ENCODE peak calls at places on chromosomes 5 and 9, in ten cellular contexts. X, S, F, G, N, R, Y, H, O and Q are unnamed samples.

GRCh38 chr9:114691046-114691955 is 9.3 kb upstream of the TEX48 start:
- DNase-seq in N (peak; percentile 78), S (no peak), R (no peak), F (peak; percentile 85), Y (no peak), O (no peak), G (no peak), H (no peak), X (no peak), Q (peak; percentile 62)

GRCh38 chr9:113674436-113674835 is 201.7 kb upstream of the ZNF618 start:
- DNase-seq in X (no peak), N (no peak), G (no peak), H (no peak), Y (peak; percentile 65), O (no peak), F (no peak), R (no peak), S (no peak), Q (no peak)

GRCh38 chr9:133463864-133464615 is 4.3 kb downstream of the CACFD1 start:
- DNase-seq in F (no peak), N (no peak), G (no peak), H (no peak), X (no peak), O (no peak), S (no peak), Y (no peak), R (no peak), Q (no peak)

GRCh38 chr9:98810106-98810840 is 2.8 kb downstream of the GALNT12 start:
- DNase-seq in F (no peak), X (no peak), H (no peak), R (no peak), N (no peak), Y (peak; percentile 6), S (no peak), O (no peak), G (no peak), Q (no peak)

GRCh38 chr5:5432020-5432707 is 9.7 kb downstream of the ICE1 start:
- DNase-seq in R (no peak), N (no peak), S (no peak), X (no peak), O (no peak), Y (no peak), F (no peak), G (no peak), H (no peak), Q (no peak)

GRCh38 chr9:99127372-99128132 is 22.6 kb downstream of the TGFBR1 start:
- DNase-seq in X (no peak), Y (no peak), S (no peak), H (no peak), G (no peak), R (no peak), F (no peak), O (no peak), N (no peak), Q (no peak)

GRCh38 chr9:6078382-6079105 is 63.1 kb upstream of the RANBP6 start:
- DNase-seq in O (no peak), G (no peak), Y (no peak), N (no peak), R (no peak), X (no peak), H (no peak), S (no peak), F (no peak), Q (no peak)

GRCh38 chr5:125526940-125527339 is 780.5 kb upstream of the ZNF608 start:
- DNase-seq in S (no peak), H (no peak), F (no peak), Y (no peak), R (no peak), O (peak; percentile 17), G (no peak), X (no peak), N (no peak), Q (no peak)

GRCh38 chr5:98880151-98880550 is 48.7 kb downstream of the CHD1 start:
- DNase-seq in R (no peak), F (no peak), X (no peak), O (no peak), N (no peak), G (no peak), H (no peak), S (no peak), Y (no peak), Q (no peak)

GRCh38 chr5:33679791-33680190 is 212.0 kb downstream of the ADAMTS12 start:
- DNase-seq in N (no peak), Y (no peak), H (no peak), O (no peak), F (no peak), S (no peak), G (no peak), R (no peak), X (no peak), Q (no peak)

GRCh38 chr9:92709954-92710353 is 40.0 kb upstream of the IPPK start:
- DNase-seq in S (no peak), H (no peak), O (no peak), F (no peak), G (no peak), X (no peak), R (no peak), Y (no peak), N (no peak), Q (no peak)

GRCh38 chr5:176625512-176625911 is 4.8 kb downstream of the SNCB start:
- DNase-seq in G (no peak), R (no peak), O (no peak), S (no peak), H (no peak), X (peak; percentile 51), Y (no peak), F (no peak), N (no peak), Q (no peak)

DNA sequence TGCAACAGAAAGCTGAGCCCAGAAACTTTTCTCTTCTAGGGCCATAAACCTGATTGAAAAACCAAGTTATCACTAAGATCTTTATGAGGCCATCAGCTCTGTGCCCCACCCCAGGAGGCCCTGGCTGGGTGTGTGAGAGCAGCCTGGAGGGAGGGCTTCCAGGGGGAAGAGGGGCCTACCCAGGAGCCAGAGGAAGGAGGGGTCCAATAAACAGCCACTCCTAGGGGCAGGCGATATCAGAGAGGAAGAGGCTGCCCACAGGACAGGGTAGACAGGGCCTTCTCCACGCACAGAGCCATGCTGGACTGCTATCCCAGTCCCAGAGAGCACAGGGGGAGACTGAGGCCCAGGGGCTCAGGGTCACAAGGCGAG is 4.5 kb upstream of the CDX1 start:
- DNase-seq in X (no peak), G (no peak), S (no peak), Y (no peak), O (no peak), N (no peak), H (no peak), F (no peak), R (no peak), Q (no peak)
- H3K27ac ChIP-seq in X (no peak overlapping the region), G (no peak overlapping the region), S (peak overlapping the region; percentile 32), Y (no peak overlapping the region), O (peak overlapping the region; percentile 97), N (no peak overlapping the region), H (no peak overlapping the region), F (no peak overlapping the region), R (no peak overlapping the region), Q (no peak overlapping the region)

DNA sequence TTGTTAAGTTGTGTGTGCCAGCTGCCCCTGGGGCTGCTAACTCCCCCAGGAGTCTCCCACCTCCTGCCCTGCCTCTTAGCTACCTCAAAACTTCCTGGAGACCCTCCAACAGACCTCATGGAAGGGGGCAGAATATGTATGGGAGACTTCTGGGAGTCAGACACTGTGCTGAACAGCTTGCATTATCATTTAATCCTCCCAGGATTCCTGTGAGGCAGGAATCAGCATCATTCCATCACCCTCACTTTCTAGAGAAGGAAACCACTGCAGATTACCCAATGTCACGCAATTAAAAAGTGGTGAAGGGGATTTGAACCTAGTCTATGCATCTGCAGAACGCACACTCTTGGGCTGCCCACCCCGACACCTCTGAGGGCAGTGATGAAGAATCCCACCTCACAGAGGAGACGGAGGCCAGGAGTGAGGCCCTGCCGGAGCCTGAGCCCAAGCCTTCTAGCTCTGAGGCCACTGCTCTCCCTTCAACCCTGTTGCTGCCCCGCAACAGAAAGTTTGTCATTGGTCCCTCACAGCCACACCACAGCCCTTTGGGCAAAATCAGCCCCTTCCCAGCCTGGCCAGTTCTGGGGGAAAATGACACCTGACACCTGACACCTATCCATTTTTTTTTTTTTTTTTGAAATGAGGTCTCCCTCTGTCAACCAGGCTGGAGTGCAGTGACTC is 30.3 kb upstream of the IL17B start:
- DNase-seq in F (no peak), N (no peak), R (no peak), X (no peak), O (peak; percentile 25), G (no peak), S (peak; percentile 10), H (no peak), Y (no peak), Q (no peak)
- H3K4me3 ChIP-seq in F (no peak overlapping the region), N (no peak overlapping the region), R (no peak overlapping the region), X (peak overlapping the region; percentile 45), O (peak overlapping the region; percentile 88), G (no peak overlapping the region), S (peak overlapping the region; percentile 54), H (no peak overlapping the region), Y (peak overlapping the region; percentile 55), Q (peak overlapping the region; percentile 75)

DNA sequence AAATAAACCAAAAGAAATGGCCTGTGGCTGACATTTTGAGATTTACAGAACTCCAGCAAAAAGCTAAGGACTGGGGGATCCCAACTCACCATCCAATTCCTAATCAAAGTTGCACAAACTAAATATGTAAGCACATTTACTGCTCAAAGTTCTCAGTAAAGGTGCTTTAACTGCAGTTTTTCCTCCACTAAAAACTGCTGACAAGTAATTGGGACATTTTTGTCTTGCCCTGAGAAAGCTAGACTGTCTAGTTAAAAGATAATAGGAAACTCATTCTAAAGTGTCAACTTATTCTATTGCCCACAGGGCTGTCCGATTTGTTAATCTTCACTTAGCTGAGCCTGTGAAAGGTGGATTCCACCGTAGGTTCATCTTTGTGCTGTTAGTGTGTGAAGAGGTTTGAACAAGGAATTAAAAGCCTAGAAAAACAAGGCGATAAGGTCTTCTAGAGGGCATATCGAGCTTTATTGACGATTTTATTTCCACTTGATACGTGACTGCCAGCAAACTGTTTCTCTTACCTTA is 1.0 kb downstream of the DOCK8 start:
- DNase-seq in S (no peak), O (no peak), F (no peak), X (no peak), Y (no peak), G (no peak), R (no peak), N (no peak), H (no peak), Q (no peak)
- H3K27ac ChIP-seq in S (no peak overlapping the region), O (peak overlapping the region; percentile 68), F (no peak overlapping the region), X (peak overlapping the region; percentile 86), Y (no peak overlapping the region), G (no peak overlapping the region), R (peak overlapping the region; percentile 95), N (no peak overlapping the region), H (no peak overlapping the region), Q (no peak overlapping the region)

DNA sequence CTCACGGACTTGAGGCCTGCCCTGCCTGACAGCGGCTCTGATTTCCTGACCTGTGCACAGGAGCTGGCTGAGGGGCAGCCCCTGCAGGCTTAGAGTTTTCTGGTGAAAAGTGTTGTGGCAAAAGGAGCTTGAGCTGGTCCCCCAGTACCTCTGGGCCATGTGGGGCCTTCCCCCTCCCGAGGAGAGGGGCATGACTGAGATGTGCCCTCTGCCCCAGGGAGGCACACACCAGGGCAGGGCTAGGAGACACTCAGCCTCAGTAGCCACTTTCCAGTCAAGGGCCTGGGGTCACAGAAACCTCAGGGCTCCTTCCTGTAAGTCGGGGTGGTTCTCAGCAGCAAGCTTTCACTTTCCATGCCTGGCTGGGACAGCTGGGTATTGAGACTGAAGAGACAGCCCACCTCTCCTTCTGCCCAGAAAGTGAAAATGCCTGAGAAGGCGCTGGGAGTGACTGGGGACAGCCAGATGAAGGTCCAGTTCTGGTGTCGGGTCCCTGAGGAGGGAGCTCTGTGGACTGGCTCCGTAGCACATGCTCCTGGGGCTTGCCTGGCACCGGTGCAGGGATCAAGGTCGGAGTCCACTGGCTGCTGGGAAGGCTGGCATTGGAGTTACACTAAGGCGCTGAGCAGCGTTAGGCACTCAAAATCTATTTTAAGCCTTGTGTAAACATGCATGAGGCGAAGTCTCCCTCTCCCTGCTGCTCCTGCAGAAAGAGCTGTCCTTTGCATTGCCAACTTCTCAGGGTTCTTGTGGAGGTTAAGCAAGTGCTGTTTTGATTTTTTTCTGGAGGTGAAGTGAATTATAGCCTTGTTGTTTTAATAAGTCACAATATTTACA is 394.9 kb downstream of the GADD45G start:
- DNase-seq in O (peak; percentile 47), S (peak; percentile 71), G (peak; percentile 79), Y (peak; percentile 87), X (peak; percentile 88), R (peak; percentile 95), F (no peak), H (no peak), N (no peak), Q (no peak)
- H3K4me3 ChIP-seq in O (peak overlapping the region; percentile 3), S (peak overlapping the region; percentile 10), G (peak overlapping the region; percentile 53), Y (peak overlapping the region; percentile 36), X (peak overlapping the region; percentile 12), R (no peak overlapping the region), F (no peak overlapping the region), H (no peak overlapping the region), N (peak overlapping the region; percentile 41), Q (peak overlapping the region; percentile 35)